ENCODE peak calls at places on chromosomes 7 and 10, in ten cellular contexts. One of them, this sample, is unnamed.

GRCh38 chr7:47452295-47452694 is 129.6 kb downstream of the TNS3 start:
- DNase-seq in Peyer's patch: no peak
- DNase-seq in anterior cingulate cortex: no peak
- DNase-seq in colonic mucosa: no peak
- DNase-seq in NB4: no peak
- DNase-seq in NCI-H510A treated with DMSO at 0.1 percent for 48 hours: no peak
- DNase-seq in HTR-8/SVneo: no peak
- DNase-seq in LoVo: no peak
- DNase-seq in activated gamma-delta T cell treated with anti-CD3 and anti-CD28 coated beads, Interleukin-2, amount 50 U/mL, for 16 hours: no peak
- DNase-seq in HCEC 1CT: no peak
- DNase-seq in this sample: no peak

GRCh38 chr10:27861781-27862180 is 116.2 kb upstream of the MKX start:
- DNase-seq in Peyer's patch: no peak
- DNase-seq in anterior cingulate cortex: no peak
- DNase-seq in colonic mucosa: no peak
- DNase-seq in NB4: no peak
- DNase-seq in NCI-H510A treated with DMSO at 0.1 percent for 48 hours: no peak
- DNase-seq in HTR-8/SVneo: no peak
- DNase-seq in LoVo: no peak
- DNase-seq in activated gamma-delta T cell treated with anti-CD3 and anti-CD28 coated beads, Interleukin-2, amount 50 U/mL, for 16 hours: no peak
- DNase-seq in HCEC 1CT: no peak
- DNase-seq in this sample: no peak

GRCh38 chr7:80781561-80781979 is 137.3 kb downstream of the SEMA3C start:
- DNase-seq in Peyer's patch: no peak
- DNase-seq in anterior cingulate cortex: peak
- DNase-seq in colonic mucosa: no peak
- DNase-seq in NB4: no peak
- DNase-seq in NCI-H510A treated with DMSO at 0.1 percent for 48 hours: no peak
- DNase-seq in HTR-8/SVneo: peak
- DNase-seq in LoVo: peak
- DNase-seq in activated gamma-delta T cell treated with anti-CD3 and anti-CD28 coated beads, Interleukin-2, amount 50 U/mL, for 16 hours: no peak
- DNase-seq in HCEC 1CT: peak
- DNase-seq in this sample: peak

GRCh38 chr10:111076191-111076681 is 593 bp upstream of the ADRA2A start:
- DNase-seq in Peyer's patch: no peak
- DNase-seq in anterior cingulate cortex: peak
- DNase-seq in colonic mucosa: peak
- DNase-seq in NB4: peak
- DNase-seq in NCI-H510A treated with DMSO at 0.1 percent for 48 hours: peak
- DNase-seq in HTR-8/SVneo: peak
- DNase-seq in LoVo: peak
- DNase-seq in activated gamma-delta T cell treated with anti-CD3 and anti-CD28 coated beads, Interleukin-2, amount 50 U/mL, for 16 hours: peak
- DNase-seq in HCEC 1CT: peak
- DNase-seq in this sample: no peak

GRCh38 chr10:122469848-122470247 is 8.5 kb downstream of the HTRA1 start:
- DNase-seq in Peyer's patch: no peak
- DNase-seq in anterior cingulate cortex: no peak
- DNase-seq in colonic mucosa: no peak
- DNase-seq in NB4: no peak
- DNase-seq in NCI-H510A treated with DMSO at 0.1 percent for 48 hours: no peak
- DNase-seq in HTR-8/SVneo: no peak
- DNase-seq in LoVo: no peak
- DNase-seq in activated gamma-delta T cell treated with anti-CD3 and anti-CD28 coated beads, Interleukin-2, amount 50 U/mL, for 16 hours: no peak
- DNase-seq in HCEC 1CT: no peak
- DNase-seq in this sample: no peak

GRCh38 chr10:47262606-47263295 is 37.2 kb upstream of the GDF10 start:
- DNase-seq in Peyer's patch: no peak
- DNase-seq in anterior cingulate cortex: no peak
- DNase-seq in colonic mucosa: no peak
- DNase-seq in NB4: no peak
- DNase-seq in NCI-H510A treated with DMSO at 0.1 percent for 48 hours: no peak
- DNase-seq in HTR-8/SVneo: no peak
- DNase-seq in LoVo: no peak
- DNase-seq in activated gamma-delta T cell treated with anti-CD3 and anti-CD28 coated beads, Interleukin-2, amount 50 U/mL, for 16 hours: no peak
- DNase-seq in HCEC 1CT: no peak
- DNase-seq in this sample: no peak

GRCh38 chr10:76453328-76453727 is 1021.9 kb downstream of the LRMDA start:
- DNase-seq in Peyer's patch: no peak
- DNase-seq in anterior cingulate cortex: no peak
- DNase-seq in colonic mucosa: no peak
- DNase-seq in NB4: no peak
- DNase-seq in NCI-H510A treated with DMSO at 0.1 percent for 48 hours: no peak
- DNase-seq in HTR-8/SVneo: no peak
- DNase-seq in LoVo: no peak
- DNase-seq in activated gamma-delta T cell treated with anti-CD3 and anti-CD28 coated beads, Interleukin-2, amount 50 U/mL, for 16 hours: no peak
- DNase-seq in HCEC 1CT: no peak
- DNase-seq in this sample: no peak

GRCh38 chr10:132632851-132633684 is 95.5 kb downstream of the INPP5A start:
- DNase-seq in Peyer's patch: no peak
- DNase-seq in anterior cingulate cortex: no peak
- DNase-seq in colonic mucosa: no peak
- DNase-seq in NB4: no peak
- DNase-seq in NCI-H510A treated with DMSO at 0.1 percent for 48 hours: no peak
- DNase-seq in HTR-8/SVneo: no peak
- DNase-seq in LoVo: no peak
- DNase-seq in activated gamma-delta T cell treated with anti-CD3 and anti-CD28 coated beads, Interleukin-2, amount 50 U/mL, for 16 hours: no peak
- DNase-seq in HCEC 1CT: peak
- DNase-seq in this sample: no peak

GRCh38 chr7:30927559-30927958 is 15.9 kb downstream of the AQP1 start:
- DNase-seq in Peyer's patch: peak
- DNase-seq in anterior cingulate cortex: no peak
- DNase-seq in colonic mucosa: no peak
- DNase-seq in NB4: no peak
- DNase-seq in NCI-H510A treated with DMSO at 0.1 percent for 48 hours: no peak
- DNase-seq in HTR-8/SVneo: no peak
- DNase-seq in LoVo: no peak
- DNase-seq in activated gamma-delta T cell treated with anti-CD3 and anti-CD28 coated beads, Interleukin-2, amount 50 U/mL, for 16 hours: no peak
- DNase-seq in HCEC 1CT: no peak
- DNase-seq in this sample: no peak

GRCh38 chr7:48213226-48213625 is 42.0 kb downstream of the ABCA13 start:
- DNase-seq in Peyer's patch: no peak
- DNase-seq in anterior cingulate cortex: no peak
- DNase-seq in colonic mucosa: no peak
- DNase-seq in NB4: no peak
- DNase-seq in NCI-H510A treated with DMSO at 0.1 percent for 48 hours: no peak
- DNase-seq in HTR-8/SVneo: no peak
- DNase-seq in LoVo: no peak
- DNase-seq in activated gamma-delta T cell treated with anti-CD3 and anti-CD28 coated beads, Interleukin-2, amount 50 U/mL, for 16 hours: no peak
- DNase-seq in HCEC 1CT: peak
- DNase-seq in this sample: no peak

GRCh38 chr10:43078986-43079273 is 2.1 kb downstream of the RET start:
- DNase-seq in Peyer's patch: no peak
- DNase-seq in anterior cingulate cortex: no peak
- DNase-seq in colonic mucosa: peak
- DNase-seq in NB4: peak
- DNase-seq in NCI-H510A treated with DMSO at 0.1 percent for 48 hours: peak
- DNase-seq in HTR-8/SVneo: peak
- DNase-seq in LoVo: no peak
- DNase-seq in activated gamma-delta T cell treated with anti-CD3 and anti-CD28 coated beads, Interleukin-2, amount 50 U/mL, for 16 hours: no peak
- DNase-seq in HCEC 1CT: no peak
- DNase-seq in this sample: peak

GRCh38 chr10:14523286-14523685 is 192.6 kb upstream of the FRMD4A start:
- DNase-seq in Peyer's patch: no peak
- DNase-seq in anterior cingulate cortex: no peak
- DNase-seq in colonic mucosa: no peak
- DNase-seq in NB4: no peak
- DNase-seq in NCI-H510A treated with DMSO at 0.1 percent for 48 hours: no peak
- DNase-seq in HTR-8/SVneo: no peak
- DNase-seq in LoVo: no peak
- DNase-seq in activated gamma-delta T cell treated with anti-CD3 and anti-CD28 coated beads, Interleukin-2, amount 50 U/mL, for 16 hours: no peak
- DNase-seq in HCEC 1CT: no peak
- DNase-seq in this sample: no peak

This sample was measured in PC-9.